ENCODE peak calls at places on chromosome 7, in four cellular contexts. One of them, this sample, is unnamed.

GRCh38 chr7:19982841-19983835 is 209.7 kb upstream of the TMEM196 start:
- DNase-seq in mesendoderm: peak
- DNase-seq in H1: peak
- DNase-seq in IMR-90: peak
- DNase-seq in this sample: peak

GRCh38 chr7:151428393-151429231 is 11.3 kb downstream of the CRYGN start:
- DNase-seq in H1: peak
- DNase-seq in IMR-90: peak
- DNase-seq in mesendoderm: peak
- DNase-seq in this sample: no peak

GRCh38 chr7:69782917-69783684 is 184.8 kb downstream of the AUTS2 start:
- DNase-seq in mesendoderm: no peak
- DNase-seq in IMR-90: no peak
- DNase-seq in H1: no peak
- DNase-seq in this sample: no peak

GRCh38 chr7:106329971-106330733 is 45.4 kb upstream of the NAMPT start:
- DNase-seq in mesendoderm: no peak
- DNase-seq in IMR-90: peak
- DNase-seq in H1: no peak
- DNase-seq in this sample: no peak

GRCh38 chr7:44990520-44991023 is 9.4 kb upstream of the CCM2 start:
- DNase-seq in IMR-90: peak
- DNase-seq in H1: no peak
- DNase-seq in mesendoderm: no peak
- DNase-seq in this sample: no peak

GRCh38 chr7:36758879-36759278 is 34.6 kb upstream of the AOAH start:
- DNase-seq in IMR-90: no peak
- DNase-seq in mesendoderm: no peak
- DNase-seq in H1: no peak
- DNase-seq in this sample: no peak

GRCh38 chr7:45591101-45591906 is 17.1 kb downstream of the ADCY1 start:
- DNase-seq in mesendoderm: no peak
- DNase-seq in IMR-90: no peak
- DNase-seq in H1: peak
- DNase-seq in this sample: peak

GRCh38 chr7:155986497-155987160 is 174.4 kb upstream of the SHH start:
- DNase-seq in IMR-90: no peak
- DNase-seq in mesendoderm: no peak
- DNase-seq in H1: peak
- DNase-seq in this sample: peak

GRCh38 chr7:2616973-2617709 is 14.6 kb upstream of the TTYH3 start:
- DNase-seq in mesendoderm: no peak
- DNase-seq in IMR-90: no peak
- DNase-seq in H1: no peak
- DNase-seq in this sample: no peak

GRCh38 chr7:79182283-79182682 is 271.2 kb downstream of the MAGI2 start:
- DNase-seq in H1: no peak
- DNase-seq in IMR-90: peak
- DNase-seq in mesendoderm: no peak
- DNase-seq in this sample: no peak

GRCh38 chr7:18893156-18893555 is 224.3 kb downstream of the TWIST1 start:
- DNase-seq in mesendoderm: no peak
- DNase-seq in H1: no peak
- DNase-seq in IMR-90: no peak
- DNase-seq in this sample: no peak

GRCh38 chr7:42624471-42624870 is 287.4 kb downstream of the C7orf25 start:
- DNase-seq in IMR-90: no peak
- DNase-seq in mesendoderm: no peak
- DNase-seq in H1: no peak
- DNase-seq in this sample: no peak

GRCh38 chr7:5472432-5473315 is 49.0 kb upstream of the TNRC18 start:
- DNase-seq in IMR-90: no peak
- DNase-seq in mesendoderm: no peak
- DNase-seq in H1: no peak
- DNase-seq in this sample: no peak

GRCh38 chr7:112162161-112163020 is 43.8 kb downstream of the DOCK4 start:
- DNase-seq in IMR-90: peak
- DNase-seq in H1: peak
- DNase-seq in mesendoderm: peak
- DNase-seq in this sample: peak

GRCh38 chr7:44750921-44751571 is 2.4 kb downstream of the ZMIZ2 start:
- DNase-seq in mesendoderm: no peak
- DNase-seq in IMR-90: peak
- DNase-seq in H1: no peak
- DNase-seq in this sample: no peak

GRCh38 chr7:156028521-156028920 is 216.3 kb upstream of the SHH start:
- DNase-seq in mesendoderm: no peak
- DNase-seq in H1: peak
- DNase-seq in IMR-90: no peak
- DNase-seq in this sample: no peak

GRCh38 chr7:140397784-140398750 is at the start of gene SLC37A3:
- DNase-seq in IMR-90: peak
- DNase-seq in mesendoderm: peak
- DNase-seq in H1: peak
- DNase-seq in this sample: peak

GRCh38 chr7:101547916-101548599 is 81.0 kb downstream of the MYL10 start:
- DNase-seq in H1: no peak
- DNase-seq in mesendoderm: no peak
- DNase-seq in IMR-90: no peak
- DNase-seq in this sample: peak

GRCh38 chr7:27762062-27762461 is 22.1 kb downstream of the TAX1BP1 start:
- DNase-seq in H1: no peak
- DNase-seq in mesendoderm: no peak
- DNase-seq in IMR-90: no peak
- DNase-seq in this sample: no peak

GRCh38 chr7:129376778-129377700 is 57.2 kb upstream of the STRIP2 start:
- DNase-seq in mesendoderm: no peak
- DNase-seq in H1: no peak
- DNase-seq in IMR-90: peak
- DNase-seq in this sample: no peak

GRCh38 chr7:117010375-117011133 is 57.3 kb downstream of the ST7 start:
- DNase-seq in IMR-90: peak
- DNase-seq in mesendoderm: no peak
- DNase-seq in H1: no peak
- DNase-seq in this sample: no peak

GRCh38 chr7:48113270-48113669 is 24.2 kb downstream of the UPP1 start:
- DNase-seq in IMR-90: no peak
- DNase-seq in H1: no peak
- DNase-seq in mesendoderm: no peak
- DNase-seq in this sample: no peak

GRCh38 chr7:132966731-132967130 is 115.2 kb downstream of the CHCHD3 start:
- DNase-seq in IMR-90: peak
- DNase-seq in H1: no peak
- DNase-seq in mesendoderm: no peak
- DNase-seq in this sample: no peak

GRCh38 chr7:13852281-13852968 is 137.0 kb downstream of the ETV1 start:
- DNase-seq in H1: no peak
- DNase-seq in mesendoderm: no peak
- DNase-seq in IMR-90: no peak
- DNase-seq in this sample: no peak

GRCh38 chr7:143444785-143445184 is 1.5 kb downstream of the TAS2R60 start:
- DNase-seq in H1: no peak
- DNase-seq in IMR-90: no peak
- DNase-seq in mesendoderm: no peak
- DNase-seq in this sample: no peak

GRCh38 chr7:126818393-126819196 is 434.1 kb downstream of the GRM8 start:
- DNase-seq in IMR-90: no peak
- DNase-seq in mesendoderm: no peak
- DNase-seq in H1: no peak
- DNase-seq in this sample: no peak

GRCh38 chr7:36852017-36852416 is 127.7 kb upstream of the AOAH start:
- DNase-seq in mesendoderm: no peak
- DNase-seq in H1: no peak
- DNase-seq in IMR-90: no peak
- DNase-seq in this sample: no peak

GRCh38 chr7:138257459-138258193 is 181.4 kb downstream of the AKR1D1 start:
- DNase-seq in H1: peak
- DNase-seq in IMR-90: no peak
- DNase-seq in mesendoderm: peak
- DNase-seq in this sample: no peak

GRCh38 chr7:3028767-3029111 is 14.9 kb downstream of the CARD11 start:
- DNase-seq in mesendoderm: no peak
- DNase-seq in H1: no peak
- DNase-seq in IMR-90: no peak
- DNase-seq in this sample: no peak

GRCh38 chr7:133401225-133401624 is 148.3 kb downstream of the EXOC4 start:
- DNase-seq in mesendoderm: no peak
- DNase-seq in H1: no peak
- DNase-seq in IMR-90: peak
- DNase-seq in this sample: no peak

GRCh38 chr7:79523426-79523825 is 70.0 kb upstream of the MAGI2 start:
- DNase-seq in IMR-90: peak
- DNase-seq in mesendoderm: no peak
- DNase-seq in H1: no peak
- DNase-seq in this sample: no peak

GRCh38 chr7:102395620-102395957 is 574 bp upstream of the PRKRIP1 start:
- DNase-seq in H1: no peak
- DNase-seq in IMR-90: peak
- DNase-seq in mesendoderm: no peak
- DNase-seq in this sample: no peak

GRCh38 chr7:42232275-42232674 is 4.7 kb downstream of the GLI3 start:
- DNase-seq in mesendoderm: peak
- DNase-seq in IMR-90: peak
- DNase-seq in H1: no peak
- DNase-seq in this sample: no peak

GRCh38 chr7:7236041-7236440 is 53.7 kb downstream of the C1GALT1 start:
- DNase-seq in H1: no peak
- DNase-seq in mesendoderm: no peak
- DNase-seq in IMR-90: no peak
- DNase-seq in this sample: no peak

GRCh38 chr7:117872565-117873055 is 631 bp downstream of the CTTNBP2 start:
- DNase-seq in IMR-90: no peak
- DNase-seq in mesendoderm: peak
- DNase-seq in H1: peak
- DNase-seq in this sample: peak

GRCh38 chr7:41005381-41005901 is 697.4 kb downstream of the INHBA start:
- DNase-seq in IMR-90: peak
- DNase-seq in H1: no peak
- DNase-seq in mesendoderm: no peak
- DNase-seq in this sample: no peak

GRCh38 chr7:34083440-34083839 is 178.1 kb downstream of the BMPER start:
- DNase-seq in mesendoderm: no peak
- DNase-seq in H1: no peak
- DNase-seq in IMR-90: peak
- DNase-seq in this sample: no peak

GRCh38 chr7:70135656-70136055 is 537.4 kb downstream of the AUTS2 start:
- DNase-seq in H1: no peak
- DNase-seq in mesendoderm: no peak
- DNase-seq in IMR-90: no peak
- DNase-seq in this sample: no peak

DNA sequence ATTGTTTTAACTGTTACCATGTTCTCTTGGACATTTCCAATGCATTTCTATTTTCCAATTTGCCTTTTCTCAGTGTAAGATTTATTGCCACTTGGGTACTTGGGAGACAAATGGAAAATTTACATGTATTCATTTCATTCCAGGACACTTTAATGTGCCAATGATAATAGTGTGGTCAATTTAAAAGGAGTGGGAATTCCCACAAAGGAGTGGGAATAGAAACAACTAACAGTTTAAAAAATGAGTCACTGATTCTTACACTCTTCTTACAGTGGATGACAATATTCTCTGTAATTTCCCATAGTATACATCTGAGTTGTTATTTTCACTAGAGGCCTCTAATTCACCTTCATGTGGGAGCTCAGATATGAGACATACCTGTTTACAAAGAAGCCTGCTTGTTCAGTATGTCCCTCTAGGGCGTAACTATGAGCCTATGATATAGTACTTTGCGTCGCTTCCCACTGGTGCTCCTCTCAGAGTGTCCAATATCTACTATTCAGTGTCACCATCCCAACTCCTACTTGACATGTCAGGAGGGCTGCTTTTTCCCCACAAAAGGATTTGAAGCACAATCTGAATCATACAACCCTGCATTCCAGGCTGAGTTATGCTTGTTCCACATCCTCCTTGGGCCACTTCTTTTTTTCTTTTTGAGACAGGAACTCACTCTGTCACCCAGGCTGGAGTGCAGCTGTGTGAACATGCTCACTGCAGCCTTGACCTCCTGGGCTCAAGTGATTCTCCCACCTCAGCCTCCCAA is 301.3 kb downstream of the PHTF2 start:
- DNase-seq in IMR-90: peak
- DNase-seq in mesendoderm: no peak
- DNase-seq in H1: no peak
- DNase-seq in this sample: no peak
- H4K5ac ChIP-seq in IMR-90: no peak
- H4K5ac ChIP-seq in mesendoderm: no peak
- H4K5ac ChIP-seq in H1: no peak
- H4K5ac ChIP-seq in this sample: no peak

GRCh38 chr7:29228289-29229011 is 33.9 kb downstream of the CHN2 start:
- DNase-seq in mesendoderm: no peak
- DNase-seq in H1: no peak
- DNase-seq in IMR-90: no peak
- DNase-seq in this sample: no peak
- H2BK5ac ChIP-seq in mesendoderm: no peak
- H2BK5ac ChIP-seq in H1: no peak
- H2BK5ac ChIP-seq in IMR-90: no peak
- H2BK5ac ChIP-seq in this sample: no peak

GRCh38 chr7:1022356-1022755 is 22.0 kb upstream of the GPR146 start:
- DNase-seq in H1: no peak
- DNase-seq in IMR-90: no peak
- DNase-seq in mesendoderm: no peak
- DNase-seq in this sample: no peak

GRCh38 chr7:1019789-1020610 is 24.3 kb upstream of the GPR146 start:
- DNase-seq in H1: no peak
- DNase-seq in IMR-90: no peak
- DNase-seq in mesendoderm: peak
- DNase-seq in this sample: no peak

GRCh38 chr7:1021931-1022330 is 22.4 kb upstream of the GPR146 start:
- DNase-seq in H1: no peak
- DNase-seq in IMR-90: no peak
- DNase-seq in mesendoderm: no peak
- DNase-seq in this sample: no peak

GRCh38 chr7:1021366-1021765 is 23.0 kb upstream of the GPR146 start:
- DNase-seq in H1: no peak
- DNase-seq in IMR-90: no peak
- DNase-seq in mesendoderm: no peak
- DNase-seq in this sample: no peak

DNA sequence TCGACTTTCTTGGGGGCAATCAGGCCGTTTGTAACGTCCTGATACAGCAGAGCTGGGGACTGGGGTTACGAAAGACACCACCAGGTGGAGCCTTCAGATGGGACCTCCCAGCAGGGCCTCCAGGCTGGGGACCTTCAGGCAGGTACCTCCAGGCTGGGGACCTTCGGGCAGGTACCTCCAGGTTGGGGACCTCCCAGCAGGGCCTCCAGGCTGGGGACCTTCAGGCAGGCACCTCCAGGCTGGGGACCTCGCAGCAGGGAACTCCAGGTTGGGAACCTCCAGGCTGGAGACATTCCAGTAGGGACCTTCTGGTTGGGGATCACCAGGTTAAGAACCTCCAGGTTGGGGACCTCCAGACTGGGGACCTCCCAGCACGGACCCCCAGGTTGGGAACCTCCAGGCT is 23.5 kb upstream of the GPR146 start:
- DNase-seq in mesendoderm: peak
- DNase-seq in H1: no peak
- DNase-seq in IMR-90: no peak
- DNase-seq in this sample: no peak
- H3K4me2 ChIP-seq in mesendoderm: no peak
- H3K4me2 ChIP-seq in H1: no peak
- H3K4me2 ChIP-seq in IMR-90: no peak
- H3K4me2 ChIP-seq in this sample: no peak

GRCh38 chr7:757741-758163 is 30.7 kb upstream of the PRKAR1B start:
- DNase-seq in mesendoderm: no peak
- DNase-seq in H1: no peak
- DNase-seq in IMR-90: no peak
- DNase-seq in this sample: no peak
- H4K5ac ChIP-seq in mesendoderm: no peak
- H4K5ac ChIP-seq in H1: no peak
- H4K5ac ChIP-seq in IMR-90: no peak
- H4K5ac ChIP-seq in this sample: no peak